ENCODE peak calls at places on chromosome 1, in five cellular contexts. E, W, C, T and B are unnamed samples.

GRCh38 chr1:9429369-9429766 is 109.9 kb upstream of the SLC25A33 start:
- DNase-seq in C (no peak), T (no peak), W (no peak), E (no peak), B (no peak)

GRCh38 chr1:32971156-32971555 is 6.5 kb upstream of the RNF19B start:
- DNase-seq in W (no peak), C (no peak), E (no peak), T (no peak), B (no peak)

GRCh38 chr1:6224733-6225132 is 11.0 kb downstream of the ICMT start:
- DNase-seq in E (no peak), T (no peak), W (no peak), C (peak; percentile 66), B (no peak)

GRCh38 chr1:24827737-24828136 is 82.5 kb downstream of the CLIC4 start:
- DNase-seq in E (no peak), W (no peak), C (no peak), T (no peak), B (no peak)

GRCh38 chr1:91712981-91713841 is 172.7 kb downstream of the TGFBR3 start:
- DNase-seq in W (peak; percentile 77), E (peak; percentile 32), C (no peak), T (peak; percentile 67), B (no peak)

GRCh38 chr1:40782371-40782956 is 1.1 kb upstream of the KCNQ4 start:
- DNase-seq in W (no peak), T (peak; percentile 54), E (no peak), C (no peak), B (no peak)

GRCh38 chr1:68220420-68220819 is 11.9 kb downstream of the WLS start:
- DNase-seq in C (no peak), W (no peak), T (no peak), E (no peak), B (no peak)

GRCh38 chr1:235093013-235093618 is 35.5 kb downstream of the TOMM20 start:
- DNase-seq in E (no peak), C (peak; percentile 72), W (no peak), T (peak; percentile 43), B (peak; percentile 30)

GRCh38 chr1:55584521-55585401 is 369.6 kb upstream of the USP24 start:
- DNase-seq in W (no peak), E (no peak), T (no peak), C (no peak), B (no peak)

GRCh38 chr1:17207966-17208418 is 3.1 kb downstream of the PADI1 start:
- DNase-seq in C (no peak), W (no peak), T (no peak), E (peak; percentile 61), B (no peak)

GRCh38 chr1:15148975-15149374 is 4.6 kb upstream of the TMEM51 start:
- DNase-seq in T (no peak), C (no peak), W (no peak), E (no peak), B (no peak)

GRCh38 chr1:9204156-9204720 is 30.3 kb upstream of the H6PD start:
- DNase-seq in T (no peak), E (no peak), C (no peak), W (no peak), B (no peak)

GRCh38 chr1:202553560-202554038 is 156.7 kb downstream of the SYT2 start:
- DNase-seq in C (peak; percentile 72), E (no peak), W (peak; percentile 36), T (no peak), B (no peak)

GRCh38 chr1:1429671-1430073 is 5.8 kb upstream of the VWA1 start:
- DNase-seq in T (no peak), C (no peak), W (no peak), E (no peak), B (no peak)

GRCh38 chr1:12452262-12452661 is 165.7 kb downstream of the DHRS3 start:
- DNase-seq in W (no peak), C (no peak), E (no peak), T (no peak), B (no peak)

GRCh38 chr1:16727190-16728111 is 12.9 kb upstream of the RNU1-4 start:
- DNase-seq in C (peak; percentile 66), E (peak; percentile 43), W (peak; percentile 43), T (peak; percentile 24), B (no peak)

GRCh38 chr1:31785947-31786290 is 21.8 kb upstream of the ADGRB2 start:
- DNase-seq in C (peak; percentile 45), W (no peak), E (no peak), T (no peak), B (no peak)

DNA sequence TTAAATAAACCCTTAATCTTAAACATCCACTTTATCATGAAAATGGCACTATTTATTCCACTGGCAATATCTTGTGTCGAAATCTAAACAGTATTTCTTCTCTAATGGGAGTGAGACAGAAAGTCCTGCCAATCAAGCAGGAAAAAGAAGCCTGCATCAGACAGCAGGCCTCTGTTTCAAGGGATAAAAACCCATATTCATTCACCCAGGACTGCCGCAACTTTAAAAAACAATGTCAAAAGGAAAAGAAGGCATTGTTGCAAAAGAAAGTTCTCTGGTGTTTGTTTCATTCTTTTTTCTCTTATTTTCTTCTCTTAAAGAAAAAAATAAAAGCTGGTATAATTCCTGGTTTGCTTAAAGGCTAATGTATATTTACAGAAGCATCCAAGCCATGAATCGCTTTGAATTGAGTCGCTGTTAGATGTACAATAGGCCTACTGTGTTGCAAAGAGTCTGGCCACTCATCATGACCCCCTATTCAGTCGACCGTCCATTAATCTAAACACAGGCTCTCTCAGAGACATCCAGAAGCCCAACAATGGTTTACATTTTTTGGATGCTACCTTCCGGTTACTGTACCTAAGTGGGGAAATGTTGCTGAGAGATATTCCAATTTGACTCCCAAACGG is 48.7 kb upstream of the ZC3H11B start:
- DNase-seq in C (no peak), W (no peak), E (no peak), T (no peak), B (peak; percentile 3)
- TF ChIP-seq CTCF in C (no peak), W (no peak), E (no peak), T (no peak), B (no peak)

DNA sequence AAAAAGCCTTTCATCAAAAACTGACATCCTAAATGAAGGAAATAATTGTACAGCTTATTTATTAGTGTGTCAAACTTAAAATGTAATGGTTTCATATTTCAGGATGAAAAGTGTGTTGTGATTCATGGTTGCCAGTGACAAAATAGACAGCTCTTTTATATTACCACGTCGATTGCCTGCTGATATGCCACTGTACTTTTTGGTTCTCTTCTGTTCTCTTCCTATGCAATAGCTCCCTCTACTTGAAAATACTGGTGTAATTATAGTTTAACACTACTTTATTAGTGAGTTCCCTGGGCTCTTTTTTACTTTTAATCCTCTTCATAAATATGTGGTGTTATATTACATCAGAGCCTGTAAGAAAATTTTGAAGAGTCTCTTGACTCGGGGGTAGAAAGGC is 111.3 kb downstream of the PATJ start:
- DNase-seq in T (no peak), W (no peak), C (no peak), E (no peak), B (no peak)
- TF ChIP-seq CTCF in T (peak; percentile 41), W (no peak), C (peak; percentile 30), E (no peak), B (peak; percentile 38)

GRCh38 chr1:114286960-114287359 is 133.3 kb upstream of the SYT6 start:
- DNase-seq in W (no peak), E (no peak), C (no peak), T (no peak), B (no peak)

GRCh38 chr1:114278911-114279310 is 125.2 kb upstream of the SYT6 start:
- DNase-seq in T (no peak), W (no peak), E (no peak), C (no peak), B (no peak)

GRCh38 chr1:114286179-114286578 is 132.5 kb upstream of the SYT6 start:
- DNase-seq in W (no peak), C (no peak), T (no peak), E (no peak), B (no peak)

GRCh38 chr1:114282751-114283403 is 129.2 kb upstream of the SYT6 start:
- DNase-seq in C (peak; percentile 97), T (peak; percentile 84), E (peak; percentile 84), W (peak; percentile 85), B (peak; percentile 89)
- TF ChIP-seq CTCF in C (peak; percentile 90), T (peak; percentile 89), E (peak; percentile 80), W (no peak), B (peak; percentile 88)

DNA sequence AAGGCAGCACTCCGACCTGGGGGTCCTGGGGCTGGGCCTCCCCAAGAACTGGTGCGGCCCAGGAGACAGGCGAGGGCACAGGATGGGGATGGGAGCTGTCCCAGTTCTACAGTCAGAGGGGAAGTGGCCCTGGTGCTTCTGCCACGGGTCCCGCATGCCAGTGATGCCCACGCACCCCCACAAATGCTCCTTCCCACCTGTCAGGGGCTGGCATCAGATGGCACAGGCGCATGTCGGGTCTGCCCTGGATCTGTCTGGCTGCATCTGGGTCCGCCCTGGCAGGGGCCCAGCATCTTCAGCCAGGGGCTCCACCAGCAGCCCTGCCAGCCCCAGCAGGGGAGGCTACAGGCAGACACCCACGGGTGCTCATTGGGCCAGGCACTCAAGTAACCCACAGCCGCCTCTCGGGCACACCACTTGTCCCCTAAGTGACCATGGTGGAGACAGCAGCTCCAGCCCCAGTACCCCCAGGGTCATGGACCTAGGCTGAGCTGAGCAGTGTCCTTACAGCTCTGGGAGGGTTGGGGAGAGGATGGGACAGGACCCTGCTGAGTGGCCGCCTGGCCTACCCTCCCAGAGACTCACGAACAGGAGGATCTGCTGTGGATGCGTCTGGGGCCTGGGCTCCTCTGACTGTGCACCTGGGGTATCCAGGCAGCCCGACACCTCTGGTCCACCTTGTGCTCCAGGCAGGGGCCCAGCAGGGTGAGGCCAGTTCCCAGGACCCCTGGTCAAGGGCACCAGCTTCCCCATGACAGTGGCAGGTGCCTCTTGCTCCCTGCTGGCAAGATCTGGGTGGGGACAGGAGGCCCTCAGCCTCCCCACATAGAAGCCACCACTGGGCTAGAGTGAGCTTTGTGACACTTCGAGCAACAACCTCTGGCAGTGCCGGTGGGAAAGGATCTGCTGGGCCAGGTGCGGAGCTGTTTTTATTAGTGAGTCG is 5.4 kb downstream of the SMIM1 start:
- DNase-seq in C (no peak), W (no peak), E (no peak), T (peak; percentile 15), B (no peak)
- TF ChIP-seq CTCF in C (no peak), W (no peak), E (no peak), T (no peak), B (no peak)

DNA sequence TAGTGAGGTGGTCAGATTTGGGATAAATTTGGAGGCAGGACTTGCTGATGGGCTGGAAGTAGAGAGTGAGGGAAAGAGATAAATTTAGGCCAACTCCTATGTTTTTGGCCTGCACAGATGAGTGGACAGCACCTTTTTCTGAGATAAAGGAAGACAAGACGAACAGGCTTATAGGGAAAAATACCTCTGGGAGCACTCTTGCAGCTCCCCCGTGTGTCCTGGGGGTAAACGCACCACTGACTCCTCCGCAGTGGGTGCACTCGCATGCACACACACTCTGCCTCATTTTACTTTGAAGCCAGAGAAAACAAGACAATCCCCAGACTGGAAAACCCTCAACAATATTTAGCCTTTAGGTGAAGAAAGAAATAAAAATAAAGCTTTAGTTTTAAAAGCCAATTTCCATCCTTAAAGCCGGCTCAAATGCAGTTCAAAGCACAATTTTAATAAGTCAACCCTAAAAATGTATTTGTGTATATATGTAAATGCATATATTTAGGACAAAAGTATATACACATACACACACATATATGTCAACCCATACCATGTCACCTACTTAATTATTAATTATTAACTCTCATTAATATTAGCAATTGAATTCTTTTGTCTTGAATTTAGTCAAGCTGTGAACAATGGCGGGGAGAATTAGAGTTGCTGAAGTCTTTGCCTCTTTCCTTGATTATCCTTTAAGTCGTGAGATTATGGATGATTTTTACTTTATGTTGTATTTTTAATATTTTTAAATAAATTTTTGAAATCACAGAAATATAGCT is 341.8 kb downstream of the ZNF326 start:
- DNase-seq in W (no peak), C (no peak), T (no peak), E (no peak), B (no peak)
- TF ChIP-seq CTCF in W (no peak), C (no peak), T (no peak), E (no peak), B (no peak)

GRCh38 chr1:19618428-19618827 is 25.7 kb upstream of the NBL1 start:
- DNase-seq in T (no peak), W (no peak), C (peak; percentile 38), E (no peak), B (no peak)
- TF ChIP-seq CTCF in T (no peak), W (no peak), C (no peak), E (no peak), B (no peak)